ENCODE peak calls at places on chromosomes 7 and 10, in six cellular contexts. Y, A, P, W, M and R are unnamed samples.

GRCh38 chr10:7251696-7252465 is 159.0 kb downstream of the SFMBT2 start:
- DNase-seq in Y (no peak), A (no peak), P (no peak), W (no peak), M (no peak), R (no peak)

GRCh38 chr10:47336387-47337134 is 11.6 kb upstream of the RBP3 start:
- DNase-seq in Y (no peak), A (no peak), P (no peak), W (peak; percentile 40), M (no peak), R (no peak)

GRCh38 chr10:77297370-77297692 is 340.3 kb downstream of the KCNMA1 start:
- DNase-seq in Y (no peak), A (peak; percentile 84), P (no peak), W (peak; percentile 55), M (no peak), R (no peak)

GRCh38 chr10:122347162-122347561 is 27.3 kb upstream of the PLEKHA1 start:
- DNase-seq in Y (no peak), A (no peak), P (no peak), W (no peak), M (no peak), R (no peak)

GRCh38 chr10:110074986-110075664 is 67.3 kb downstream of the ADD3 start:
- DNase-seq in Y (peak; percentile 91), A (peak; percentile 35), P (no peak), W (peak; percentile 87), M (no peak), R (no peak)

GRCh38 chr7:80942261-80943041 is 23.6 kb upstream of the SEMA3C start:
- DNase-seq in Y (peak; percentile 97), A (peak; percentile 95), P (no peak), W (peak; percentile 100), M (no peak), R (no peak)

GRCh38 chr7:29563590-29564454 is at the start of gene PRR15:
- DNase-seq in Y (peak; percentile 51), A (peak; percentile 86), P (no peak), W (peak; percentile 58), M (no peak), R (peak; percentile 81)

GRCh38 chr7:75920431-75921161 is 5.6 kb downstream of the POR start:
- DNase-seq in Y (peak; percentile 51), A (peak; percentile 22), P (peak; percentile 68), W (peak; percentile 24), M (peak; percentile 19), R (no peak)

GRCh38 chr10:1202343-1202742 is 146.2 kb downstream of the WDR37 start:
- DNase-seq in Y (no peak), A (no peak), P (no peak), W (no peak), M (no peak), R (no peak)

GRCh38 chr7:52862321-52862720 is 173.1 kb upstream of the POM121L12 start:
- DNase-seq in Y (no peak), A (no peak), P (no peak), W (no peak), M (no peak), R (no peak)

GRCh38 chr10:5833814-5834213 is 20.6 kb upstream of the GDI2 start:
- DNase-seq in Y (no peak), A (no peak), P (no peak), W (no peak), M (no peak), R (no peak)

GRCh38 chr7:157820796-157821195 is 484.0 kb downstream of the DNAJB6 start:
- DNase-seq in Y (no peak), A (no peak), P (no peak), W (no peak), M (no peak), R (no peak)

GRCh38 chr7:39951943-39952194 is 1.8 kb downstream of the CDK13 start:
- DNase-seq in Y (peak; percentile 51), A (no peak), P (no peak), W (no peak), M (no peak), R (no peak)
- H3K36me3 ChIP-seq in Y (no peaks in the 10 kb centered on the region), A (no peaks in the 10 kb centered on the region), P (no peaks in the 10 kb centered on the region), W (no peaks in the 10 kb centered on the region), M (peaks cover 8% of the 10 kb centered on the region), R (no peaks in the 10 kb centered on the region)

GRCh38 chr10:87974130-87974529 is 110.7 kb downstream of the PTEN start:
- DNase-seq in Y (no peak), A (no peak), P (no peak), W (no peak), M (no peak), R (no peak)
- H3K4me1 ChIP-seq in Y (peaks cover 27% of the 10 kb centered on the region), A (no peaks in the 10 kb centered on the region), P (no peaks in the 10 kb centered on the region), W (peaks cover 13% of the 10 kb centered on the region), M (no peaks in the 10 kb centered on the region), R (peaks cover 10% of the 10 kb centered on the region)

GRCh38 chr7:2313450-2314208 is 612 bp downstream of the SNX8 start:
- DNase-seq in Y (peak; percentile 51), A (peak; percentile 2), P (no peak), W (peak; percentile 56), M (no peak), R (peak; percentile 20)

GRCh38 chr7:2314209-2314955 is at the start of gene SNX8:
- DNase-seq in Y (peak; percentile 94), A (peak; percentile 87), P (peak; percentile 95), W (peak; percentile 95), M (peak; percentile 91), R (peak; percentile 80)

GRCh38 chr7:2315787-2316186 is 1.5 kb upstream of the SNX8 start:
- DNase-seq in Y (no peak), A (no peak), P (no peak), W (no peak), M (no peak), R (no peak)

GRCh38 chr7:2309889-2310331 is 4.3 kb downstream of the SNX8 start:
- DNase-seq in Y (peak; percentile 65), A (peak; percentile 95), P (no peak), W (no peak), M (no peak), R (peak; percentile 57)

GRCh38 chr7:2312272-2312929 is 1.8 kb downstream of the SNX8 start:
- DNase-seq in Y (no peak), A (no peak), P (no peak), W (no peak), M (no peak), R (no peak)
- H3K4me3 ChIP-seq in Y (no peak overlapping the region), A (no peak overlapping the region), P (no peak overlapping the region), W (no peak overlapping the region), M (no peak overlapping the region), R (no peak overlapping the region)

GRCh38 chr7:152986369-152986768 is 226.8 kb downstream of the ACTR3B start:
- DNase-seq in Y (no peak), A (no peak), P (no peak), W (no peak), M (no peak), R (peak; percentile 13)
- H3K36me3 ChIP-seq in Y (no peaks in the 10 kb centered on the region), A (no peaks in the 10 kb centered on the region), P (no peaks in the 10 kb centered on the region), W (no peaks in the 10 kb centered on the region), M (no peaks in the 10 kb centered on the region), R (no peaks in the 10 kb centered on the region)

GRCh38 chr10:72254891-72255568 is 18.7 kb upstream of the DDIT4 start:
- DNase-seq in Y (peak; percentile 87), A (no peak), P (no peak), W (peak; percentile 80), M (no peak), R (peak; percentile 82)
- H3K4me1 ChIP-seq in Y (peaks cover 84% of the 10 kb centered on the region), A (peaks cover 5% of the 10 kb centered on the region), P (peaks cover 91% of the 10 kb centered on the region), W (peaks cover 19% of the 10 kb centered on the region), M (peaks cover 30% of the 10 kb centered on the region), R (peaks cover 24% of the 10 kb centered on the region)

GRCh38 chr10:72257051-72257892 is 16.5 kb upstream of the DDIT4 start:
- DNase-seq in Y (peak; percentile 64), A (no peak), P (no peak), W (no peak), M (no peak), R (no peak)

GRCh38 chr10:72255977-72256729 is 17.6 kb upstream of the DDIT4 start:
- DNase-seq in Y (no peak), A (no peak), P (no peak), W (no peak), M (no peak), R (no peak)

GRCh38 chr10:72251635-72252034 is 22.1 kb upstream of the DDIT4 start:
- DNase-seq in Y (no peak), A (no peak), P (no peak), W (no peak), M (no peak), R (no peak)

GRCh38 chr10:72250666-72251065 is 23.1 kb upstream of the DDIT4 start:
- DNase-seq in Y (peak; percentile 77), A (no peak), P (no peak), W (peak; percentile 84), M (no peak), R (no peak)

GRCh38 chr10:72253002-72253401 is 20.7 kb upstream of the DDIT4 start:
- DNase-seq in Y (peak; percentile 37), A (no peak), P (no peak), W (no peak), M (no peak), R (no peak)
- H3K4me3 ChIP-seq in Y (no peak overlapping the region), A (no peak overlapping the region), P (no peak overlapping the region), W (no peak overlapping the region), M (no peak overlapping the region), R (no peak overlapping the region)

GRCh38 chr10:113562693-113563092 is 9.8 kb downstream of the HABP2 start:
- DNase-seq in Y (no peak), A (no peak), P (no peak), W (no peak), M (no peak), R (no peak)

GRCh38 chr10:113560071-113560470 is 7.2 kb downstream of the HABP2 start:
- DNase-seq in Y (no peak), A (no peak), P (no peak), W (no peak), M (no peak), R (no peak)

GRCh38 chr10:113562108-113562507 is 9.3 kb downstream of the HABP2 start:
- DNase-seq in Y (no peak), A (no peak), P (no peak), W (no peak), M (no peak), R (no peak)

GRCh38 chr10:113563306-113564088 is 10.6 kb downstream of the HABP2 start:
- DNase-seq in Y (peak; percentile 91), A (peak; percentile 75), P (peak; percentile 46), W (peak; percentile 85), M (peak; percentile 24), R (peak; percentile 69)

DNA sequence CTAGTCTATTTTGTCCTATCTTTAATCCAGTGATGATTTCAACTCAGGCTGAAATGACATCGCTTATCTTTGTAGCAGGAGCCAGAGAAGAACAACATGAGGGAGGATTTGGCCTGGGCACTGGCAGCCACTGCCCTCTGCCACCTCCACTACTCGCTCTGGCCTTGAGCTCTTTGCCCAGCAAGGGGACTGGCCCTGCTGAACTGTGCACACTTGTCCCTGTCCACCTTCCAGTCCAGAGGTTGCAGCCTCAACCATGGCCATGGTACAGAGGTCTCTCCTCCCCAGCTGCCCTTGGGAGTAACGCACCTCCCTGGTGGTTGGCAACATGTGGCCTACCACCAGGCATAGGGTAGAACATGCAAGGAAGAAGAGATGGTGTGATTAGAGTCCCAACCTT is 8.4 kb downstream of the HABP2 start:
- DNase-seq in Y (no peak), A (no peak), P (no peak), W (no peak), M (no peak), R (no peak)
- H3K36me3 ChIP-seq in Y (no peaks in the 10 kb centered on the region), A (no peaks in the 10 kb centered on the region), P (no peaks in the 10 kb centered on the region), W (no peaks in the 10 kb centered on the region), M (no peaks in the 10 kb centered on the region), R (no peaks in the 10 kb centered on the region)